ENCODE peak calls at places on chromosome 5, in six cellular contexts. U, Z, G, K, J and Q are unnamed samples.

GRCh38 chr5:56278267-56278826 is 45.2 kb upstream of the ANKRD55 start:
- DNase-seq in U (no peak), Z (peak), G (peak), K (no peak), J (peak), Q (no peak)

GRCh38 chr5:32600057-32600622 is 14.8 kb downstream of the SUB1 start:
- DNase-seq in U (no peak), Z (peak), G (no peak), K (no peak), J (no peak), Q (peak)

GRCh38 chr5:142611154-142611553 is 74.7 kb downstream of the FGF1 start:
- DNase-seq in U (no peak), Z (peak), G (peak), K (peak), J (peak), Q (peak)

GRCh38 chr5:137735531-137736284 is at the start of gene KLHL3:
- DNase-seq in U (no peak), Z (peak), G (peak), K (peak), J (peak), Q (peak)

GRCh38 chr5:74433255-74434123 is 207.0 kb downstream of the ENC1 start:
- DNase-seq in U (no peak), Z (peak), G (peak), K (no peak), J (no peak), Q (no peak)

GRCh38 chr5:54442271-54442670 is 13.2 kb upstream of the HSPB3 start:
- DNase-seq in U (no peak), Z (peak), G (no peak), K (no peak), J (no peak), Q (no peak)

GRCh38 chr5:168765220-168766037 is 186.3 kb upstream of the PANK3 start:
- DNase-seq in U (no peak), Z (peak), G (no peak), K (peak), J (no peak), Q (peak)

GRCh38 chr5:31593676-31594075 is 45.3 kb upstream of the PDZD2 start:
- DNase-seq in U (no peak), Z (no peak), G (no peak), K (no peak), J (no peak), Q (no peak)

GRCh38 chr5:16065810-16066209 is 113.8 kb downstream of the MARCHF11 start:
- DNase-seq in U (no peak), Z (peak), G (no peak), K (no peak), J (no peak), Q (no peak)

GRCh38 chr5:167723254-167723871 is 568.1 kb upstream of the WWC1 start:
- DNase-seq in U (no peak), Z (peak), G (peak), K (peak), J (peak), Q (peak)

GRCh38 chr5:601771-602465 is 10.2 kb upstream of the CEP72 start:
- DNase-seq in U (no peak), Z (no peak), G (no peak), K (peak), J (no peak), Q (no peak)

GRCh38 chr5:81819556-81820314 is 68.8 kb upstream of the SSBP2 start:
- DNase-seq in U (no peak), Z (peak), G (no peak), K (no peak), J (no peak), Q (no peak)

GRCh38 chr5:137699291-137700281 is 36.3 kb downstream of the KLHL3 start:
- DNase-seq in U (no peak), Z (peak), G (no peak), K (no peak), J (peak), Q (no peak)

GRCh38 chr5:103428923-103429322 is 133.7 kb downstream of the NUDT12 start:
- DNase-seq in U (no peak), Z (no peak), G (no peak), K (no peak), J (no peak), Q (no peak)

GRCh38 chr5:77643654-77644404 is 5.3 kb upstream of the OTP start:
- DNase-seq in U (no peak), Z (no peak), G (peak), K (no peak), J (no peak), Q (no peak)

GRCh38 chr5:71757590-71758543 is 38.8 kb downstream of the CARTPT start:
- DNase-seq in U (no peak), Z (peak), G (peak), K (peak), J (peak), Q (peak)

GRCh38 chr5:50325237-50325832 is 115.8 kb downstream of the EMB start:
- DNase-seq in U (no peak), Z (peak), G (peak), K (no peak), J (no peak), Q (no peak)

GRCh38 chr5:33608476-33609026 is 167.8 kb downstream of the TARS1 start:
- DNase-seq in U (no peak), Z (peak), G (peak), K (no peak), J (no peak), Q (no peak)

GRCh38 chr5:99349842-99350241 is 421.0 kb upstream of the CHD1 start:
- DNase-seq in U (no peak), Z (no peak), G (no peak), K (no peak), J (no peak), Q (no peak)

GRCh38 chr5:160188151-160188967 is 40.9 kb upstream of the FABP6 start:
- DNase-seq in U (no peak), Z (peak), G (peak), K (peak), J (peak), Q (peak)
- TF ChIP-seq CTCF in U (no peak), Z (peak), G (peak), K (no peak), J (no peak), Q (no peak)

DNA sequence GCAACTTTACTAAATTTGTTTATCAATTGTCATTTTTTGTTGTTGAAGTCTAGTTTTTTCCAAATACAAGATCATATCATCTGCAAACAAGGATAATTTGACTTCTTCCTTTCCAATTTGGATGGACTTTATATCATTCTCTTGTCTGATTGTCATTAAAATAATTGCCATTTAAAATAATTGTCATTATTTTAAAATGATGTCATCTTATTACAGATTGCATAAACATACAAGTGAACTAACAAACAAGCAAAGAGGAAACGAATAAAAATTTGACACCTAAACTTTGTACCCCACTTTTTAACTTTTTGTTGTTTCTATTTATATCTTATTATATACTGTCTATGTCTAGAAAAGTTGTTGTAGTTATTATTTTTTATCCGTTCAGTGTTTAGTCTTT is 275.2 kb downstream of the ADGRV1 start:
- DNase-seq in U (no peak), Z (no peak), G (no peak), K (no peak), J (no peak), Q (no peak)
- H3K4me3 ChIP-seq in U (no peak), Z (no peak), G (no peak), K (no peak), J (no peak), Q (no peak)

DNA sequence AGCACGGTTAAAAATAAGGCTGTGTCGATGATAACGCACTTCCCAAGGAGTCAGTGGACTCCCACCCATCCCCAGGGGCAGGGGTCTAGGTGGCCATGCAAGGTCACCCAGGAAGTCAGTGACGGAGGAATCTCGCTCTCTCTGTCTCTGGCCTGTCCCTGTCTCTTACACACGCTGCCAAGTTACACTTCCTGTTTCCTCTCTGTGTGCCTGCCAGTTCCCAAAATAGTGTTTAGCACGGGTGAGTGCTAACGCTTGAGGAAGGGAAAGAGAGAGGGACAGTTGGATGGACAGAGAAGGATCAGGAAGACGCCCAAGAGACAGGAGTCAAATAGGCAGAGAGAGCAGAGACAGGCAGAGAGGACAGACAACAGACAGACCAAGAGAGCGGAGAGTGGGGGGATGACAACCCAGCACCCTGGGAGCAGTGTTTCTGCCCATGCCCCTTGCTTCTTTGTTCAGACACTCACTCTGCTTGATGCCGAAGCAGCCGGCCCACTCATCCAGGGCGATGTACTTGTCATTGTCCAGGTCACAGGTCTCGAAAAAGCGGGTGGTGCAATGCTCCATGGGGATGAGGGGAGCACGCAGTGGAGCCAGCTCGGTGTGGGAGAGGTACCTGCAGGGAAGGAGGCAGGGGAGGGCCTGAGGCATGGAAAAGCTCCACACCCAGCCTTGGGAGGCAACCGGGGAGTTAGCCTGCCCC is 22.9 kb downstream of the SPARC start:
- DNase-seq in U (no peak), Z (peak), G (no peak), K (peak), J (no peak), Q (peak)
- H3K27ac ChIP-seq in U (peak), Z (peak), G (no peak), K (peak), J (peak), Q (peak)

DNA sequence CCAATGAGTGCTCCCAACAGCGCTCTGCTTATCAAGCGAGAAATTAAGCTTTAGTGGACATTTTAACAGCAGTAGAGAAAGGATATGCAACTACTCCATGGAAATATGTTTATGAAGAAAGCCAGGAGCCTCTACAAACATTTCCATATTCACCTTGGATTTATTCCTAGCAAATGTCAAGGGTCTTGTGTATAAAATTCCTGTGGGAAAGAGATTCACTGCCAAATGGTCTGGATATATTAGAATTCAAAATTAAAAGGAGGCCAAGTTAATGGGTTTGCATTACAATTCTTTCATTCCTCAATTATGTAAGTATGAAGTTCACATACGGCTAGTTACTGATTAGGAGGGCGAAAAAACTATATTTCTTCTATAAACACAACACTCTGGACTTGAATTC is 66.4 kb downstream of the DTWD2 start:
- DNase-seq in U (no peak), Z (peak), G (no peak), K (no peak), J (no peak), Q (no peak)
- TF ChIP-seq CTCF in U (no peak), Z (no peak), G (no peak), K (no peak), J (no peak), Q (no peak)

GRCh38 chr5:80569086-80569960 is 757 bp downstream of the ANKRD34B start:
- DNase-seq in U (no peak), Z (no peak), G (peak), K (no peak), J (no peak), Q (no peak)
- H3K4me3 ChIP-seq in U (peak), Z (no peak), G (peak), K (peak), J (no peak), Q (peak)

GRCh38 chr5:112533315-112533867 is 114.3 kb upstream of the EPB41L4A start:
- DNase-seq in U (no peak), Z (no peak), G (no peak), K (no peak), J (no peak), Q (no peak)
- H3K27ac ChIP-seq in U (no peak), Z (no peak), G (no peak), K (no peak), J (no peak), Q (no peak)

DNA sequence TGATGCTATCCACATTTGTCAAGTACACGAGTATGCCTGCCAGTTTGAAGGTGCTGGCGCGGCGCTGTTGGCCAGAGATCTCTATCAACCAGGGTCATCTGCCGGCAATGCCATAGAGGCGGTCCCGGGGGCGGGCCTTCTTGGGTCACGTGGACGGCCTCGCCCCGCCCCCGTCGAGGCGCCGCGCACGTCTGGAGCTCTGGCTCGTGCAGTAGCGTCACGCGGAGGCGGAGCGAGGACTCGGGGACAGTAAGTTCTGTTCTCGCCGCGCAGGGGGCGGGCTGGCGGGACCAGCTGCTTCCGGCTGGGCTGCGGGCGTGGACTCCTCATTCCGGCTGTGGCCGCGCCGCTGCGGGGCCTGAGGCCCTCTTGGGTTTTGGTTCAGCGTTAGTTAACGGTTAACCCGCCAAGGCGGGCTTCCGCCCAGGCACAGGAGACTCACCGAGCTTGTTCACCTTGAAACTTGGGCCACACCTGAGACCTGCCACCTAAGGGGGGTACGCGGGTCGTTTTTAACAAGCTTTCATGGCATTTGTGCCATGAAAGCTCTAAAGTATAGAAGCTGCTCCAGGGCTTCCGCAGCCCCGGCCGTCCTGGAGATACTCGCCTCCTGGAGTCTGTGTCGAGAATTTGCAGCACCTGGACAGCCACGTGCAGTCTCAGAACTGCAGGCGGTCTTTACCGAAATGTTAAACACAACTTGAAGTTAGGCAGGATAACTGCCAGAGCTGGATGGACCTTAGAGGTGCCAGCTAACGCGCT is at the start of gene RFESD:
- DNase-seq in U (peak), Z (peak), G (peak), K (peak), J (peak), Q (peak)
- TF ChIP-seq CTCF in U (peak), Z (no peak), G (peak), K (no peak), J (peak), Q (peak)

GRCh38 chr5:132747693-132748440 is 641 bp downstream of the CCNI2 start:
- DNase-seq in U (no peak), Z (no peak), G (no peak), K (no peak), J (peak), Q (no peak)
- H3K4me3 ChIP-seq in U (peak), Z (no peak), G (peak), K (peak), J (peak), Q (peak)

GRCh38 chr5:158797498-158797845 is 302.2 kb downstream of the EBF1 start:
- DNase-seq in U (no peak), Z (no peak), G (no peak), K (peak), J (peak), Q (no peak)

GRCh38 chr5:158796812-158797497 is 302.8 kb downstream of the EBF1 start:
- DNase-seq in U (no peak), Z (no peak), G (no peak), K (no peak), J (no peak), Q (no peak)

GRCh38 chr5:158801286-158801685 is 298.4 kb downstream of the EBF1 start:
- DNase-seq in U (no peak), Z (no peak), G (no peak), K (no peak), J (no peak), Q (no peak)

GRCh38 chr5:158802941-158803341 is 296.8 kb downstream of the EBF1 start:
- DNase-seq in U (no peak), Z (peak), G (no peak), K (no peak), J (no peak), Q (peak)

GRCh38 chr5:158798140-158798539 is 301.6 kb downstream of the EBF1 start:
- DNase-seq in U (no peak), Z (no peak), G (no peak), K (no peak), J (no peak), Q (no peak)
- H3K27ac ChIP-seq in U (no peak), Z (no peak), G (no peak), K (no peak), J (no peak), Q (no peak)